ENCODE peak calls at places on chromosome 21, in six cellular contexts. T is uterus, Z is kidney tubule cell, M is C1 segment of cervical spinal cord, V is WTC11, W is brain microvascular endothelial cell. Q is an unnamed sample.

GRCh38 chr21:41947596-41948403 is 6.0 kb downstream of the C2CD2 start:
- DNase-seq in M (no peak), Z (peak), V (no peak), W (no peak), T (no peak), Q (no peak)

GRCh38 chr21:29586696-29587095 is 288.0 kb downstream of the BACH1 start:
- DNase-seq in M (no peak), W (no peak), T (no peak), Z (no peak), V (no peak), Q (no peak)

GRCh38 chr21:38377165-38378093 is 120.6 kb downstream of the KCNJ15 start:
- DNase-seq in W (no peak), Z (no peak), M (no peak), T (no peak), V (no peak), Q (no peak)

GRCh38 chr21:45364464-45365185 is 40.3 kb upstream of the COL18A1 start:
- DNase-seq in W (peak), M (no peak), T (peak), Z (peak), V (no peak), Q (no peak)

GRCh38 chr21:34544032-34544496 is 32.1 kb upstream of the KCNE1 start:
- DNase-seq in T (peak), V (peak), M (no peak), W (peak), Z (peak), Q (peak)

GRCh38 chr21:33403786-33404571 is 766 bp downstream of the IFNGR2 start:
- DNase-seq in Z (peak), V (peak), W (peak), T (peak), M (peak), Q (peak)

GRCh38 chr21:33296156-33296555 is 28.6 kb upstream of the IFNAR1 start:
- DNase-seq in M (no peak), V (no peak), T (no peak), Z (no peak), W (no peak), Q (no peak)

GRCh38 chr21:32826317-32827167 is 55.0 kb upstream of the PAXBP1 start:
- DNase-seq in M (no peak), W (peak), T (peak), Z (peak), V (peak), Q (no peak)

GRCh38 chr21:37757631-37758376 is 158.5 kb downstream of the KCNJ6 start:
- DNase-seq in T (no peak), V (no peak), Z (no peak), W (no peak), M (no peak), Q (no peak)

GRCh38 chr21:31730687-31731111 is 1.2 kb downstream of the SCAF4 start:
- DNase-seq in V (peak), W (no peak), Z (no peak), T (no peak), M (no peak), Q (no peak)

GRCh38 chr21:37862536-37862935 is 53.7 kb downstream of the KCNJ6 start:
- DNase-seq in T (no peak), Z (peak), V (no peak), W (peak), M (no peak), Q (no peak)

GRCh38 chr21:45979651-45980050 is 1.9 kb upstream of the COL6A1 start:
- DNase-seq in M (no peak), T (peak), V (no peak), Z (no peak), W (no peak), Q (no peak)

GRCh38 chr21:42412636-42412933 is 8.9 kb downstream of the UBASH3A start:
- DNase-seq in M (no peak), Z (no peak), V (no peak), W (no peak), T (no peak), Q (no peak)

GRCh38 chr21:35658242-35658641 is 402.1 kb downstream of the SETD4 start:
- DNase-seq in V (no peak), M (no peak), T (no peak), W (peak), Z (peak), Q (no peak)

GRCh38 chr21:45643021-45643980 is at the start of gene PCBP3:
- DNase-seq in W (peak), M (peak), T (peak), Z (peak), V (peak), Q (peak)

GRCh38 chr21:15062566-15062965 is 2.2 kb downstream of the NRIP1 start:
- DNase-seq in W (no peak), Z (peak), M (no peak), T (no peak), V (no peak), Q (no peak)

GRCh38 chr21:29217818-29218252 is 80.9 kb upstream of the BACH1 start:
- DNase-seq in T (no peak), V (no peak), M (no peak), W (peak), Z (peak), Q (no peak)

GRCh38 chr21:15841856-15842564 is 112.2 kb downstream of the USP25 start:
- DNase-seq in M (no peak), T (no peak), W (peak), V (no peak), Z (peak), Q (no peak)